ENCODE peak calls at places on chromosomes 13 and 19, in eight cellular contexts. S, D, E, J, W, Y, I and A are unnamed samples. For H3K4me1, the result is how much of the 10 kb centered on the place peaks cover.

GRCh38 chr19:289651-290538 is 1.3 kb downstream of the PLPP2 start:
- DNase-seq in E (peak), J (peak), D (peak), W (peak), I (no peak), S (peak), Y (no peak), A (peak)

GRCh38 chr19:39093761-39094160 is 9.6 kb downstream of the ACP7 start:
- DNase-seq in D (no peak), E (no peak), Y (no peak), W (no peak), J (peak), I (no peak), S (no peak), A (no peak)

GRCh38 chr19:15015946-15016542 is 33.2 kb upstream of the CASP14 start:
- DNase-seq in Y (no peak), W (no peak), I (no peak), D (no peak), S (no peak), J (no peak), E (peak), A (no peak)

GRCh38 chr13:51541809-51542258 is 42.4 kb upstream of the WDFY2 start:
- DNase-seq in S (no peak), I (no peak), Y (no peak), E (no peak), J (peak), W (peak), D (no peak), A (peak)

GRCh38 chr13:25840261-25840660 is 211.6 kb downstream of the SHISA2 start:
- DNase-seq in W (no peak), Y (no peak), J (no peak), S (no peak), E (no peak), I (no peak), D (no peak), A (no peak)

GRCh38 chr19:41638624-41639023 is 11.8 kb upstream of the CEACAM4 start:
- DNase-seq in Y (no peak), D (no peak), S (no peak), W (no peak), J (no peak), I (no peak), E (no peak), A (no peak)

GRCh38 chr13:98144501-98145350 is 1.8 kb downstream of the FARP1 start:
- DNase-seq in E (peak), W (no peak), J (peak), D (peak), S (no peak), I (no peak), Y (no peak), A (no peak)

GRCh38 chr13:47426126-47426849 is 529.4 kb upstream of the HTR2A start:
- DNase-seq in E (no peak), J (no peak), S (no peak), W (peak), D (no peak), I (no peak), Y (no peak), A (no peak)

GRCh38 chr19:10085641-10086031 is 481 bp upstream of the SHFL start:
- DNase-seq in E (no peak), S (no peak), J (no peak), I (no peak), D (no peak), Y (no peak), W (no peak), A (no peak)

GRCh38 chr13:81017525-81018152 is 676.7 kb upstream of the SPRY2 start:
- DNase-seq in D (peak), W (no peak), J (peak), I (no peak), Y (no peak), S (no peak), E (peak), A (no peak)

GRCh38 chr13:49935171-49936084 is 712 bp downstream of the SPRYD7 start:
- DNase-seq in W (peak), I (no peak), D (no peak), Y (peak), J (peak), E (peak), S (no peak), A (peak)

GRCh38 chr13:92460479-92460878 is 766.1 kb upstream of the GPC6 start:
- DNase-seq in J (no peak), I (no peak), S (no peak), E (no peak), W (no peak), Y (no peak), D (no peak), A (no peak)

GRCh38 chr19:35122687-35123551 is 7.3 kb downstream of the FXYD3 start:
- DNase-seq in E (no peak), S (no peak), J (no peak), Y (no peak), I (no peak), D (no peak), W (no peak), A (no peak)

GRCh38 chr19:14407889-14408640 is 11.1 kb downstream of the DDX39A start:
- DNase-seq in Y (no peak), I (no peak), W (peak), J (no peak), S (no peak), E (peak), D (no peak), A (peak)

DNA sequence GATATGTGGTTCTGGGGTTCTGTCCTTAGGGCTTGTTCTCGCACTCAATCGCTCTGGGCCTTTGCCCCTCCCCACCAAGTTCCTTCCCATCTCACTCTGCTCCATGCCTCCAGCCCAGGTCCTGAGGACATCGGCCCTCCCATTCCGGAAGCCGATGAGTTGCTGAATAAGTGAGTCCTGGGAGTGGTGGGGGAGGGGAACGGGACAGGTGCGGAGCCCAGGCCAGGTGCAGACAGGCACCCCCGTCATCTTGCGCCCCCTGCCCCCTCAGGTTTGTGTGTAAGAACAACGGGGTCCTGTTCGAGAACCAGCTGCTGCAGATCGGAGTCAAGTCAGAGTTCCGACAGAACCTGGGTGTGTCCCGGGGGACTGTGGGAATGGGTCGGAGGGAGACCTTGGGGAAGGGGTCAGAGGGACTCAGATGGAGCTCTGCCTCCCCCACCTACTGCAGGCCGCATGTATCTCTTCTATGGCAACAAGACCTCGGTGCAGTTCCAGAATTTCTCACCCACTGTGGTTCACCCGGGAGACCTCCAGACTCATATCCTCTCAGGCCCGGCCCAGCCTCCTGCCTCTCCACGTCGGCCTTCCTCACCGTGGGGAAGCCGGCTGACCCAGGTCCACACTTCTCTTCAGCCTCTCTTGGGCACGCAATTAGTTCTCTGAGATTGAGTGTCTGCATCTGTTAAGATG is 10.1 kb downstream of the FUZ start:
- DNase-seq in Y (no peak), I (no peak), D (no peak), S (no peak), J (no peak), E (no peak), W (no peak), A (no peak)
- TF ChIP-seq EP300 in Y (no peak), I (no peak), D (no peak), S (no peak), J (no peak), E (no peak), W (no peak), A (no peak)

GRCh38 chr19:18457478-18458331 is 19.8 kb upstream of the ISYNA1 start:
- DNase-seq in W (no peak), J (no peak), E (no peak), D (no peak), I (no peak), Y (no peak), S (no peak), A (no peak)
- H3K4me1 ChIP-seq in W (under half), J (under half), E (under half), D (under half), I (under half), Y (under half), S (under half), A (under half)

GRCh38 chr19:6276447-6276846 is 3.3 kb downstream of the MLLT1 start:
- DNase-seq in S (no peak), I (peak), J (no peak), D (peak), W (peak), E (no peak), Y (peak), A (no peak)
- H3K4me3 ChIP-seq in S (no peak), I (no peak), J (no peak), D (no peak), W (no peak), E (no peak), Y (no peak), A (no peak)

GRCh38 chr19:11699931-11700794 is 38.6 kb downstream of the ZNF823 start:
- DNase-seq in J (peak), Y (peak), I (no peak), S (no peak), W (no peak), D (peak), E (peak), A (no peak)
- TF ChIP-seq EP300 in J (no peak), Y (no peak), I (no peak), S (no peak), W (no peak), D (no peak), E (no peak), A (no peak)

DNA sequence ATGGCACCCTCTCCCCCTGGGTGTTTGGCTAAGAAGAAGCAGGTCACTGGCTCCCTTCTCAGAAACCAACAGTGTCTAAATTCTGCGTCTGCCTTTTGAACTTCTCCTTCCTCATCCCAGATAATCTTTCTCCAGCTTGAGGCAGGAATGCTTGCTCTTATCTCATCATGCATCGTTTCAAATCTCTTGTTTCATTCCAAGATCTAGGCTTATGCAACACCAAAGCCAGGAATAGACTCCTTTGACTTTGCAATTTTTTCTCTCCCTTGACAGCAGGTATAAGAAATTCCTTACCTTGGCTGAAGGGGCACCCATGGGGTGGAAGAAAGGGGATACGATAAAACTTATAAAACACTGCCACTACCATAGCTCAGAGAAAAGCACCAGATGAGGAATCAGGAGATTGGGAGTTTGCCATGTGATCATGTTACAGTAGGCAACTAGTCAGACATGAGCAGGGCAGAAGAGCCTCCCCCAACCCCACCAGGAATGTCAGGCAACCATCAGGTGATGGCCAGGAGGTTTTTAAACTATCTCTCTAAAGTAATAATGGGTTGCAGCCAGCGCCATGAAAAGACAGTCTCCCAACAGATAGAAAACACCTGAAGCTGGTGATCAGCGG is 498.9 kb downstream of the KLF12 start:
- DNase-seq in W (no peak), D (no peak), E (no peak), Y (no peak), S (no peak), J (no peak), I (no peak), A (no peak)
- H3K4me1 ChIP-seq in W (under half), D (under half), E (under half), Y (under half), S (under half), J (under half), I (under half), A (under half)

GRCh38 chr19:48630289-48631036 is 6.7 kb downstream of the DBP start:
- DNase-seq in J (no peak), S (peak), D (no peak), W (peak), Y (no peak), I (peak), E (no peak), A (peak)
- H3K4me3 ChIP-seq in J (no peak), S (peak), D (no peak), W (peak), Y (no peak), I (no peak), E (no peak), A (peak)